ENCODE peak calls at places on chromosomes 7 and 10, in eight cellular contexts. S, D, Y, X, Q, J, L and O are unnamed samples.

GRCh38 chr10:82813856-82814255 is 938.9 kb downstream of the NRG3 start:
- DNase-seq in S (no peak), D (no peak), Y (no peak), X (peak), Q (peak), J (no peak), L (no peak), O (no peak)

GRCh38 chr7:143299840-143300239 is 11.7 kb downstream of the CASP2 start:
- DNase-seq in S (peak), D (no peak), Y (peak), X (peak), Q (no peak), J (no peak), L (peak), O (no peak)

GRCh38 chr7:8765374-8765773 is 332.0 kb downstream of the NXPH1 start:
- DNase-seq in S (no peak), D (no peak), Y (no peak), X (no peak), Q (no peak), J (no peak), L (no peak), O (no peak)

GRCh38 chr7:46554688-46555422 is 633.8 kb upstream of the IGFBP3 start:
- DNase-seq in S (no peak), D (no peak), Y (no peak), X (peak), Q (no peak), J (no peak), L (no peak), O (no peak)

GRCh38 chr10:3452683-3453388 is 280.3 kb upstream of the PITRM1 start:
- DNase-seq in S (no peak), D (no peak), Y (no peak), X (peak), Q (peak), J (peak), L (no peak), O (no peak)

GRCh38 chr7:41964849-41965745 is 262.2 kb upstream of the INHBA start:
- DNase-seq in S (no peak), D (no peak), Y (no peak), X (no peak), Q (no peak), J (no peak), L (no peak), O (no peak)

GRCh38 chr10:15369642-15370211 is 1.4 kb downstream of the FAM171A1 start:
- DNase-seq in S (no peak), D (no peak), Y (no peak), X (no peak), Q (no peak), J (no peak), L (no peak), O (no peak)

GRCh38 chr10:15856328-15857000 is 3.8 kb downstream of the MINDY3 start:
- DNase-seq in S (no peak), D (no peak), Y (no peak), X (no peak), Q (no peak), J (no peak), L (no peak), O (no peak)

GRCh38 chr10:123678376-123678775 is 12.2 kb downstream of the GPR26 start:
- DNase-seq in S (no peak), D (no peak), Y (no peak), X (no peak), Q (no peak), J (no peak), L (no peak), O (no peak)

GRCh38 chr10:70996549-70996948 is 108.2 kb upstream of the PCBD1 start:
- DNase-seq in S (no peak), D (no peak), Y (no peak), X (no peak), Q (no peak), J (no peak), L (no peak), O (no peak)

GRCh38 chr7:2257046-2257551 is 15.1 kb downstream of the NUDT1 start:
- DNase-seq in S (no peak), D (no peak), Y (no peak), X (no peak), Q (no peak), J (no peak), L (no peak), O (no peak)

GRCh38 chr10:24952701-24953349 is 419 bp upstream of the PRTFDC1 start:
- DNase-seq in S (peak), D (peak), Y (peak), X (peak), Q (peak), J (no peak), L (peak), O (peak)

GRCh38 chr7:82528577-82529305 is 85.2 kb upstream of the CACNA2D1 start:
- DNase-seq in S (no peak), D (no peak), Y (no peak), X (peak), Q (peak), J (peak), L (no peak), O (no peak)

GRCh38 chr7:104894998-104895850 is 118.8 kb upstream of the KMT2E start:
- DNase-seq in S (no peak), D (no peak), Y (no peak), X (no peak), Q (no peak), J (no peak), L (no peak), O (no peak)

GRCh38 chr7:30723776-30724175 is 28.2 kb upstream of the INMT start:
- DNase-seq in S (no peak), D (no peak), Y (no peak), X (no peak), Q (no peak), J (no peak), L (no peak), O (no peak)

GRCh38 chr7:30728591-30729100 is 23.3 kb upstream of the INMT start:
- DNase-seq in S (no peak), D (no peak), Y (no peak), X (no peak), Q (no peak), J (no peak), L (no peak), O (no peak)

GRCh38 chr7:30729642-30730041 is 22.3 kb upstream of the INMT start:
- DNase-seq in S (no peak), D (no peak), Y (no peak), X (no peak), Q (no peak), J (no peak), L (no peak), O (no peak)

GRCh38 chr7:30727061-30727945 is 24.6 kb upstream of the INMT start:
- DNase-seq in S (peak), D (no peak), Y (no peak), X (no peak), Q (no peak), J (no peak), L (no peak), O (no peak)

GRCh38 chr7:30726296-30727006 is 25.5 kb upstream of the INMT start:
- DNase-seq in S (no peak), D (no peak), Y (no peak), X (no peak), Q (no peak), J (no peak), L (no peak), O (no peak)
- TF ChIP-seq CTCF in S (peak), D (no peak), Y (no peak), X (no peak), Q (no peak), J (no peak), L (no peak), O (no peak)

GRCh38 chr7:74253975-74254857 is at the start of gene RFC2:
- DNase-seq in S (peak), D (peak), Y (peak), X (peak), Q (peak), J (peak), L (peak), O (peak)
- TF ChIP-seq CTCF in S (peak), D (no peak), Y (peak), X (peak), Q (no peak), J (peak), L (peak), O (no peak)

DNA sequence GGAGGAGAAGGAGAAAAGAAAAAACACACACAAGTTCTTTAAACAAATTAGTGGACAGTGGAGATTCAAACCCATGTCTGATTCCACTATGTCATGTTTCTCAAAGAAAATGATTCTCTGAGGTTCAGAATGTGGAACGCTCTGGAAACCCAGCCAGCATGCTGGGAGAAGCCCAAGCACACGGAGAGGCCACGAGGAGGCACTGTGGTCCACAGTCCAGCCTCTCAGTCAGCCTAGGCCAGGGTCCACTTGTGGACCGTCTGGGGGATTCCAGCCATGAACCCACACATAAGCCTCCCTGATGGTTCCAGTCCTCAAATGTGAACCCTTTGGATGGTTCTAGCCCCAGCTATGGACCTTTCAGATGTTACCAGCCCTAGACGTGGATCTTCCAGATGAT is 73.4 kb downstream of the CAV1 start:
- DNase-seq in S (no peak), D (no peak), Y (no peak), X (peak), Q (no peak), J (no peak), L (no peak), O (no peak)
- TF ChIP-seq CTCF in S (no peak), D (peak), Y (no peak), X (peak), Q (peak), J (peak), L (no peak), O (peak)

DNA sequence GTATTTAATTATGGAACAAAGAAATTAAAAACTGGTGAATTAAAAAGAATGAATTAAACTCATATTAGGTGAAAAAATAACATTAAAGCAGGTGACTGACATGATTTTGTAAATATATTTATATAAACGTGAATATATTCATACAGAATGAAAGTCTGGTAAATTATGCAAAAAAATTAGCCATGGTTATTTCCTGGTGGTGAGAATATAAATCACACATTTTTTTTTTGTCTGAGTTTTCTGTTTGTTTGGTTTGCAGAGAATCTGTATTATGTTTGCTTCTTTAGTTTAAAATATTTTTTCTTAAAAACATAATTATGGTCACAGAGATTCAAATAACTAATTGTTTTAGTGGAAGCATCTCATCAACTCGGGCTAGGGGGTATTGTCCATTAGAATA is 73.0 kb upstream of the CSTF2T start:
- DNase-seq in S (no peak), D (no peak), Y (no peak), X (no peak), Q (no peak), J (no peak), L (no peak), O (no peak)
- TF ChIP-seq CTCF in S (no peak), D (no peak), Y (no peak), X (no peak), Q (no peak), J (no peak), L (peak), O (no peak)